ENCODE peak calls at places on chromosomes 2 and 18, in six cellular contexts. P is testis, G is A549, X is heart right ventricle, D is right lobe of liver, F is upper lobe of left lung. E is an unnamed sample. For H3K9me3, the result is how much of the 10 kb centered on the place peaks cover.

GRCh38 chr2:176931588-176932563 is 280.7 kb upstream of the HNRNPA3 start:
- DNase-seq in P (no peak), G (peak), X (no peak), D (no peak), F (no peak), E (no peak)

GRCh38 chr2:207286106-207286505 is 120.4 kb upstream of the KLF7 start:
- DNase-seq in P (no peak), G (no peak), X (no peak), D (no peak), F (no peak), E (no peak)

GRCh38 chr18:75293591-75293990 is 83.0 kb downstream of the TSHZ1 start:
- DNase-seq in P (no peak), G (no peak), X (no peak), D (no peak), F (no peak), E (no peak)

GRCh38 chr2:105744091-105744908 is 412 bp upstream of the NCK2 start:
- DNase-seq in P (peak), G (peak), X (peak), D (peak), F (peak), E (peak)

GRCh38 chr2:85312404-85312803 is 15.4 kb downstream of the TGOLN2 start:
- DNase-seq in P (no peak), G (no peak), X (no peak), D (no peak), F (no peak), E (no peak)

GRCh38 chr2:192315543-192315942 is 120.8 kb upstream of the TMEFF2 start:
- DNase-seq in P (no peak), G (no peak), X (no peak), D (no peak), F (peak), E (no peak)

GRCh38 chr2:142557391-142557790 is 320.1 kb upstream of the KYNU start:
- DNase-seq in P (no peak), G (no peak), X (no peak), D (no peak), F (no peak), E (no peak)

GRCh38 chr18:6785001-6785400 is 55.5 kb downstream of the ARHGAP28 start:
- DNase-seq in P (no peak), G (no peak), X (no peak), D (no peak), F (no peak), E (no peak)

GRCh38 chr18:6482198-6482977 is 67.7 kb upstream of the L3MBTL4 start:
- DNase-seq in P (peak), G (peak), X (peak), D (peak), F (peak), E (peak)

GRCh38 chr18:29184654-29185053 is 1007.7 kb upstream of the CDH2 start:
- DNase-seq in P (no peak), G (no peak), X (no peak), D (no peak), F (no peak), E (no peak)

GRCh38 chr18:37476182-37476581 is 89.4 kb downstream of the CELF4 start:
- DNase-seq in P (peak), G (peak), X (no peak), D (no peak), F (no peak), E (no peak)

GRCh38 chr18:49697757-49698595 is 115.4 kb downstream of the ACAA2 start:
- DNase-seq in P (peak), G (no peak), X (no peak), D (no peak), F (no peak), E (no peak)

GRCh38 chr18:65975536-65975935 is 224.7 kb downstream of the CDH7 start:
- DNase-seq in P (no peak), G (no peak), X (no peak), D (no peak), F (no peak), E (no peak)
- TF ChIP-seq CTCF in P (no peak), G (no peak), X (no peak), D (no peak), F (no peak), E (no peak)

GRCh38 chr18:78698914-78699313 is 280.7 kb upstream of the SALL3 start:
- DNase-seq in P (no peak), G (no peak), X (no peak), D (no peak), F (no peak), E (no peak)

GRCh38 chr18:78699516-78699915 is 280.1 kb upstream of the SALL3 start:
- DNase-seq in P (no peak), G (no peak), X (no peak), D (no peak), F (no peak), E (no peak)

GRCh38 chr18:78703297-78703696 is 276.3 kb upstream of the SALL3 start:
- DNase-seq in P (no peak), G (no peak), X (no peak), D (no peak), F (no peak), E (no peak)

GRCh38 chr18:78704960-78705600 is 274.5 kb upstream of the SALL3 start:
- DNase-seq in P (no peak), G (no peak), X (no peak), D (no peak), F (no peak), E (no peak)

DNA sequence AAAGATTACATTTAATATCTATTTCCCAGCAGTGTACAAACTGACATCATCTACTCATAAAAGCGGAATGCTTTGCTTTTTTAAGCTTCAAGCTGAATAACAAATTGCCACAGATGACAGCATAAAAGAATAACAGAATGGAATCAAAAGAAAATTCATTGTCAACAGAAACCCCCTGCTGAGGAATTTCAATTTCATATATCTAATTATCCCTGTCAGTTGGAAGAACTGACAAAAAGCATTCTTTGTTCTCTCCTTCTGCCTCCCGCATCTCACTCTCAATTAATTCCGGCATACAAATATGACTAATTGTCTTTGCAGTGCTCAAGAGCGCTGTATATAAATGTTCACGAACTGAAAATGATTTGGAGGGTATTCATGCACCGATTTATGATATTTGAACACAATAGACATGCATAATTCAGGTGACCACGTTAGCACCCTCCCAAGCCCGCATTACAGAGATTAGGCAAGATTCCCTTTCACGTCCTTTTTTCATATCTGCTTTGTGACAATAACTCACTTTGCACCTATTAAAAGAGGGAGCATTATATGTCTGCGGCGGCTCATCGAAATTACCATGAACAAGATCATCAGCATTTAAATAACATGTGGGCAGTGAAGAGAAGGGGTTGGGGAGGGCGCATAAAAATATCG is 277.7 kb upstream of the SALL3 start:
- DNase-seq in P (no peak), G (no peak), X (no peak), D (no peak), F (no peak), E (no peak)
- H3K9me3 ChIP-seq in P (under half), G (under half), X (under half), D (under half), F (under half), E (under half)

GRCh38 chr2:160140001-160140400 is 60.1 kb downstream of the ITGB6 start:
- DNase-seq in P (no peak), G (no peak), X (no peak), D (no peak), F (no peak), E (no peak)
- H3K27ac ChIP-seq in P (no peak), G (no peak), X (no peak), D (no peak), F (no peak), E (peak)

DNA sequence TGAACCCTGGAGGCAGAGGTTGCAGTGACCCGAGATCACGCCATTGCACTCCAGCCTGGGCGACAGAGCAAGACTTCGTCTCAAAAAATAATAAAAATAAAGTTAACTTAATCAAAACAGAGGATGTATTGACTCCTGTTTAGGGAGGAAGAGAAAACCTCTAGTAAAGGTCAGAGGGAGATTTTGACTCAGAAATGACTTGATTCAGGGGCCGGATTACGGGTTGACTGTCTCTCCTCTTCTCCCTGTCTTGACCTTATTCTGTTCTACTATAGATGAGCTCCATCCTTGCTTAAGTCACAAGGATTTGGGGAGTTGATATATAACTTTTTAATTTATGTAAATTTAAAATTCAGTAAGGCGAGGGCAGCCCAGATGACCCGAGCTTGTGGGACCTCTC is 71.0 kb downstream of the COX7A2L start:
- DNase-seq in P (no peak), G (no peak), X (no peak), D (no peak), F (no peak), E (no peak)
- TF ChIP-seq CTCF in P (no peak), G (no peak), X (no peak), D (no peak), F (no peak), E (no peak)

GRCh38 chr18:80022613-80023012 is 11.6 kb upstream of the RBFA start:
- DNase-seq in P (no peak), G (no peak), X (no peak), D (no peak), F (no peak), E (no peak)
- H3K9me3 ChIP-seq in P (under half), G (under half), X (under half), D (under half), F (half or more), E (under half)